ENCODE peak calls at places on chromosomes 3 and 15, in six cellular contexts. X, E, I, U, K and S are unnamed samples.

GRCh38 chr3:156630773-156631093 is 43.7 kb upstream of the TIPARP start:
- DNase-seq in X (no peak), E (no peak), I (no peak), U (no peak), K (no peak), S (no peak)

GRCh38 chr3:79113821-79114220 is 654.0 kb downstream of the ROBO1 start:
- DNase-seq in X (no peak), E (no peak), I (no peak), U (no peak), K (no peak), S (no peak)

GRCh38 chr3:182524711-182525401 is 268.4 kb upstream of the ATP11B start:
- DNase-seq in X (peak; percentile 20), E (no peak), I (no peak), U (no peak), K (no peak), S (peak; percentile 7)

GRCh38 chr15:84595660-84596059 is 5.1 kb upstream of the ZSCAN2 start:
- DNase-seq in X (no peak), E (no peak), I (no peak), U (no peak), K (no peak), S (no peak)

GRCh38 chr3:170869645-170870593 is at the start of gene RPL22L1:
- DNase-seq in X (peak; percentile 95), E (peak; percentile 88), I (peak; percentile 97), U (peak; percentile 92), K (peak; percentile 97), S (peak; percentile 97)

GRCh38 chr3:116348216-116348615 is 97.1 kb downstream of the LSAMP start:
- DNase-seq in X (no peak), E (no peak), I (no peak), U (no peak), K (no peak), S (no peak)

GRCh38 chr15:55742498-55742926 is 440 bp downstream of the PRTG start:
- DNase-seq in X (peak; percentile 29), E (no peak), I (no peak), U (no peak), K (no peak), S (peak; percentile 45)

GRCh38 chr15:99154271-99154670 is 49.4 kb downstream of the SYNM start:
- DNase-seq in X (no peak), E (no peak), I (no peak), U (no peak), K (no peak), S (no peak)

DNA sequence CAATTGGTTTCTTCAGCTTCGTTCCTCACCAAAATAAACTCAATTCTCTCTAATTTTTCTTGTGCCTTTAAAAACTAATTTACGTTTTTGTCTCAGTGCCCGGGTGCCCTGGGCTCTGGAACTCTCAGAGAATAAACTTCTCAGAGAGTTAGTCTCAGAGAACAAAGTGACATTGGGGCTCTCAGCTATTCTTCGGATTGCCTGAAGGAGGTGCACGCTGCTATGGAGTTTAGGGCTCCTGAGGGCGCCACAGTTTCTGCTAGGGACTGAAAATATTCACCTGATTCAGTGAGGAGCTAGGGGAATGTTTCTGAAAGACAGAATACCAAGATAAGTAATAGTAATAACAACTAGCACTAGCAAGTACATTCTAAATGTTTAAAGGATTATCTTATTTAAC is 22.7 kb downstream of the ZIC4 start:
- DNase-seq in X (no peak), E (no peak), I (no peak), U (no peak), K (no peak), S (peak; percentile 26)
- TF ChIP-seq CTCF in X (no peak), E (peak; percentile 52), I (no peak), U (peak; percentile 9), K (peak; percentile 47), S (no peak)

GRCh38 chr3:46298871-46299607 is 54.9 kb upstream of the CCR2 start:
- DNase-seq in X (no peak), E (no peak), I (no peak), U (no peak), K (no peak), S (no peak)
- TF ChIP-seq CTCF in X (no peak), E (no peak), I (no peak), U (no peak), K (no peak), S (no peak)

GRCh38 chr15:64143276-64143675 is 8.3 kb upstream of the SNX22 start:
- DNase-seq in X (no peak), E (no peak), I (no peak), U (no peak), K (no peak), S (no peak)
- TF ChIP-seq CTCF in X (no peak), E (no peak), I (no peak), U (no peak), K (no peak), S (no peak)

GRCh38 chr15:64149424-64150235 is 1.9 kb upstream of the SNX22 start:
- DNase-seq in X (peak; percentile 35), E (no peak), I (no peak), U (no peak), K (no peak), S (no peak)
- TF ChIP-seq CTCF in X (no peak), E (no peak), I (no peak), U (peak; percentile 41), K (peak; percentile 23), S (no peak)

GRCh38 chr15:46280753-46281521 is 646.1 kb downstream of the SQOR start:
- DNase-seq in X (no peak), E (no peak), I (no peak), U (no peak), K (no peak), S (peak; percentile 33)
- TF ChIP-seq CTCF in X (no peak), E (no peak), I (no peak), U (no peak), K (no peak), S (no peak)